ENCODE peak calls at places on chromosomes 3 and 15, in five cellular contexts. X, L, G, O and B are unnamed samples.
A peak's percentile ranks its signal among the peaks of the same experiment; 100 is the strongest.

GRCh38 chr15:63718590-63719035 is 115.1 kb downstream of the HERC1 start:
- DNase-seq in X (no peak), L (no peak), G (no peak), O (no peak), B (no peak)

GRCh38 chr15:67254238-67255175 is at the start of the genes AAGAB and IQCH:
- DNase-seq in X (peak; percentile 99), L (peak; percentile 99), G (peak; percentile 98), O (peak; percentile 98), B (peak; percentile 98)

GRCh38 chr3:100602506-100603444 is 6.6 kb upstream of the ADGRG7 start:
- DNase-seq in X (no peak), L (no peak), G (no peak), O (no peak), B (no peak)

GRCh38 chr3:38039101-38039898 is at the start of gene DLEC1:
- DNase-seq in X (peak; percentile 86), L (peak; percentile 22), G (peak; percentile 77), O (peak; percentile 68), B (peak; percentile 45)

GRCh38 chr3:119295816-119296484 is 1.8 kb downstream of the ARHGAP31 start:
- DNase-seq in X (no peak), L (no peak), G (no peak), O (no peak), B (no peak)

GRCh38 chr3:46089237-46090011 is 62.1 kb upstream of the XCR1 start:
- DNase-seq in X (peak; percentile 38), L (no peak), G (peak; percentile 48), O (peak; percentile 43), B (no peak)

GRCh38 chr3:195450731-195451229 is 8.0 kb upstream of the ACAP2 start:
- DNase-seq in X (no peak), L (no peak), G (no peak), O (no peak), B (peak; percentile 45)

GRCh38 chr15:65660927-65661326 is 39.2 kb downstream of the SLC24A1 start:
- DNase-seq in X (no peak), L (no peak), G (no peak), O (no peak), B (no peak)

GRCh38 chr3:142447308-142447851 is 457 bp downstream of the XRN1 start:
- DNase-seq in X (peak; percentile 56), L (peak; percentile 36), G (peak; percentile 34), O (peak; percentile 22), B (no peak)

GRCh38 chr15:80152896-80153876 is at the start of gene FAH:
- DNase-seq in X (peak; percentile 51), L (no peak), G (no peak), O (no peak), B (no peak)

GRCh38 chr3:55160241-55160877 is 232.5 kb upstream of the LRTM1 start:
- DNase-seq in X (peak; percentile 18), L (peak; percentile 18), G (peak; percentile 27), O (peak; percentile 23), B (no peak)

GRCh38 chr15:72934006-72934405 is 118.3 kb upstream of the NEO1 start:
- DNase-seq in X (no peak), L (no peak), G (no peak), O (no peak), B (no peak)

GRCh38 chr3:152148579-152148978 is 120.2 kb upstream of the MBNL1 start:
- DNase-seq in X (no peak), L (no peak), G (no peak), O (no peak), B (no peak)

GRCh38 chr3:187939891-187940290 is 194.6 kb upstream of the BCL6 start:
- DNase-seq in X (no peak), L (no peak), G (no peak), O (no peak), B (no peak)

GRCh38 chr3:13124631-13125030 is 51.4 kb upstream of the IQSEC1 start:
- DNase-seq in X (no peak), L (no peak), G (no peak), O (no peak), B (no peak)

GRCh38 chr3:172371544-172371943 is 76.7 kb downstream of the GHSR start:
- DNase-seq in X (no peak), L (no peak), G (no peak), O (no peak), B (no peak)

GRCh38 chr3:183339461-183340086 is 86.5 kb downstream of the B3GNT5 start:
- DNase-seq in X (no peak), L (no peak), G (no peak), O (no peak), B (no peak)

GRCh38 chr3:15064835-15065549 is at the start of gene MRPS25:
- DNase-seq in X (peak; percentile 93), L (peak; percentile 84), G (peak; percentile 92), O (peak; percentile 92), B (peak; percentile 88)

GRCh38 chr3:16803019-16803418 is 81.7 kb upstream of the PLCL2 start:
- DNase-seq in X (no peak), L (no peak), G (no peak), O (no peak), B (peak; percentile 47)

GRCh38 chr3:114878119-114878839 is 268.8 kb downstream of the ZBTB20 start:
- DNase-seq in X (no peak), L (no peak), G (no peak), O (no peak), B (no peak)

GRCh38 chr3:62567097-62568021 is 194.0 kb upstream of the FEZF2 start:
- DNase-seq in X (peak; percentile 21), L (no peak), G (no peak), O (no peak), B (no peak)

GRCh38 chr15:40044717-40045571 is 6.0 kb upstream of the SRP14 start:
- DNase-seq in X (peak; percentile 94), L (peak; percentile 90), G (peak; percentile 91), O (peak; percentile 89), B (peak; percentile 87)

GRCh38 chr15:78907577-78907976 is 34.9 kb downstream of the MORF4L1 start:
- DNase-seq in X (no peak), L (no peak), G (no peak), O (no peak), B (peak; percentile 40)

GRCh38 chr3:106332884-106333283 is 464.1 kb upstream of the CBLB start:
- DNase-seq in X (no peak), L (peak; percentile 15), G (no peak), O (no peak), B (no peak)

GRCh38 chr3:126554560-126555525 is 3.9 kb downstream of the C3orf22 start:
- DNase-seq in X (peak; percentile 13), L (peak; percentile 3), G (peak; percentile 7), O (no peak), B (peak; percentile 4)

GRCh38 chr15:76393614-76394013 is 57.0 kb downstream of the ISL2 start:
- DNase-seq in X (no peak), L (peak; percentile 72), G (no peak), O (no peak), B (no peak)

GRCh38 chr3:67357610-67358458 is 296.6 kb downstream of the SUCLG2 start:
- DNase-seq in X (no peak), L (peak; percentile 63), G (no peak), O (no peak), B (peak; percentile 75)

GRCh38 chr3:177424541-177424940 is 227.3 kb upstream of the TBL1XR1 start:
- DNase-seq in X (no peak), L (no peak), G (no peak), O (no peak), B (no peak)

GRCh38 chr15:71049706-71050422 is 65.4 kb upstream of the THSD4 start:
- DNase-seq in X (no peak), L (no peak), G (no peak), O (no peak), B (no peak)

GRCh38 chr15:53461677-53462076 is 297.8 kb downstream of the WDR72 start:
- DNase-seq in X (no peak), L (no peak), G (no peak), O (no peak), B (peak; percentile 7)
- TF ChIP-seq CTCF in X (no peak), L (no peak), G (no peak), O (no peak), B (no peak)

GRCh38 chr15:25053000-25053815 is 98.4 kb downstream of the SNRPN start:
- DNase-seq in X (peak; percentile 7), L (no peak), G (peak; percentile 11), O (no peak), B (no peak)
- H3K9me3 ChIP-seq in X (peaks cover 8% of the 10 kb centered on the region), L (peaks cover 46% of the 10 kb centered on the region), G (peaks cover 100% of the 10 kb centered on the region), O (peaks cover 99% of the 10 kb centered on the region), B (peaks cover 68% of the 10 kb centered on the region)

GRCh38 chr3:101999177-101999778 is 150.0 kb downstream of the NFKBIZ start:
- DNase-seq in X (no peak), L (no peak), G (no peak), O (no peak), B (no peak)
- H3K27me3 ChIP-seq in X (no peaks in the 10 kb centered on the region), L (no peaks in the 10 kb centered on the region), G (no peaks in the 10 kb centered on the region), O (no peaks in the 10 kb centered on the region), B (no peaks in the 10 kb centered on the region)

DNA sequence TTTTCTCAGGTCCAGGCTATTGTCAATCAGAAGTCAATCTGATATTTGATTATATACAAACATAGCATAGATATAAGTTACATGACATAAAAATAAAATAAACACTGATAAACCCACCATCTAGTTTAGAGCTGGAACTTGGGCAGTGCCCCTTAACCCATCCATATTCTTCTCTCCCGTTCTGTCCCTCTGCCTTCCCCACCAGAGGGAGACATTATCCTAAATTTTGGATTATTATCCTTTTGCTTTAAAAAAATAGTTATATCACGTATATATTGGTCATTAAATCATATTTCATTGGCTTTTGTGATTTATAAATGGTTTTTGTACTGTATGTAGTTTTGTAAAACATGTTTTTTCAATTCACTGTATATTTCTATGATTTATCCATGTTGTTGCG is 107.9 kb downstream of the GMPS start:
- DNase-seq in X (no peak), L (no peak), G (no peak), O (no peak), B (no peak)
- TF ChIP-seq CTCF in X (no peak), L (peak; percentile 56), G (no peak), O (peak; percentile 9), B (no peak)

GRCh38 chr15:82566690-82567089 is 26.4 kb upstream of the RPS17 start:
- DNase-seq in X (no peak), L (no peak), G (no peak), O (no peak), B (no peak)
- H3K9me3 ChIP-seq in X (no peaks in the 10 kb centered on the region), L (no peaks in the 10 kb centered on the region), G (no peaks in the 10 kb centered on the region), O (no peaks in the 10 kb centered on the region), B (no peaks in the 10 kb centered on the region)

GRCh38 chr3:11022115-11022514 is 29.6 kb downstream of the SLC6A1 start:
- DNase-seq in X (no peak), L (no peak), G (no peak), O (no peak), B (no peak)

GRCh38 chr3:11019116-11019515 is 26.6 kb downstream of the SLC6A1 start:
- DNase-seq in X (no peak), L (no peak), G (no peak), O (no peak), B (no peak)

GRCh38 chr3:11020764-11021163 is 28.2 kb downstream of the SLC6A1 start:
- DNase-seq in X (no peak), L (no peak), G (no peak), O (no peak), B (no peak)

GRCh38 chr3:11024181-11024580 is 31.6 kb downstream of the SLC6A1 start:
- DNase-seq in X (no peak), L (no peak), G (no peak), O (no peak), B (no peak)

GRCh38 chr3:11021611-11022011 is 29.1 kb downstream of the SLC6A1 start:
- DNase-seq in X (no peak), L (no peak), G (no peak), O (no peak), B (no peak)
- H3K27me3 ChIP-seq in X (no peaks in the 10 kb centered on the region), L (peaks cover 3% of the 10 kb centered on the region), G (peaks cover 4% of the 10 kb centered on the region), O (peaks cover 63% of the 10 kb centered on the region), B (no peaks in the 10 kb centered on the region)